ENCODE peak calls at places on chromosome 17, in eight cellular contexts. R is lung, I is cardiac fibroblast, B is pancreas, H is B cell, W is Calu3, N is psoas muscle, Z is IMR-90. D is an unnamed sample.

GRCh38 chr17:35337364-35337763 is 36.1 kb downstream of the SLFN11 start:
- DNase-seq in R (no peak), I (no peak), B (no peak), H (no peak), W (no peak), N (no peak), Z (no peak), D (no peak)

GRCh38 chr17:350706-351435 is 1.7 kb downstream of the RPH3AL start:
- DNase-seq in R (peak; percentile 87), I (peak; percentile 84), B (peak; percentile 67), H (no peak), W (peak; percentile 20), N (peak; percentile 92), Z (no peak), D (no peak)

GRCh38 chr17:61834610-61835009 is 28.7 kb downstream of the BRIP1 start:
- DNase-seq in R (no peak), I (no peak), B (no peak), H (no peak), W (no peak), N (no peak), Z (no peak), D (no peak)

GRCh38 chr17:42135664-42136653 is 13.4 kb downstream of the HSPB9 start:
- DNase-seq in R (peak; percentile 90), I (peak; percentile 82), B (peak; percentile 82), H (no peak), W (peak; percentile 90), N (no peak), Z (peak; percentile 85), D (no peak)

GRCh38 chr17:64081802-64082799 is 47.8 kb downstream of the ERN1 start:
- DNase-seq in R (no peak), I (peak; percentile 65), B (no peak), H (no peak), W (peak; percentile 33), N (no peak), Z (peak; percentile 82), D (no peak)

GRCh38 chr17:82694647-82695046 is 3.9 kb downstream of the RAB40B start:
- DNase-seq in R (no peak), I (no peak), B (no peak), H (no peak), W (no peak), N (no peak), Z (no peak), D (no peak)

GRCh38 chr17:72517413-72518237 is 396.8 kb downstream of the SOX9 start:
- DNase-seq in R (no peak), I (no peak), B (no peak), H (no peak), W (no peak), N (no peak), Z (no peak), D (no peak)

GRCh38 chr17:13600475-13601316 is 1.0 kb downstream of the HS3ST3A1 start:
- DNase-seq in R (no peak), I (peak; percentile 35), B (peak; percentile 59), H (no peak), W (no peak), N (no peak), Z (peak; percentile 25), D (no peak)

GRCh38 chr17:82371333-82372062 is at the start of gene UTS2R:
- DNase-seq in R (no peak), I (no peak), B (peak; percentile 76), H (no peak), W (no peak), N (peak; percentile 54), Z (no peak), D (no peak)

DNA sequence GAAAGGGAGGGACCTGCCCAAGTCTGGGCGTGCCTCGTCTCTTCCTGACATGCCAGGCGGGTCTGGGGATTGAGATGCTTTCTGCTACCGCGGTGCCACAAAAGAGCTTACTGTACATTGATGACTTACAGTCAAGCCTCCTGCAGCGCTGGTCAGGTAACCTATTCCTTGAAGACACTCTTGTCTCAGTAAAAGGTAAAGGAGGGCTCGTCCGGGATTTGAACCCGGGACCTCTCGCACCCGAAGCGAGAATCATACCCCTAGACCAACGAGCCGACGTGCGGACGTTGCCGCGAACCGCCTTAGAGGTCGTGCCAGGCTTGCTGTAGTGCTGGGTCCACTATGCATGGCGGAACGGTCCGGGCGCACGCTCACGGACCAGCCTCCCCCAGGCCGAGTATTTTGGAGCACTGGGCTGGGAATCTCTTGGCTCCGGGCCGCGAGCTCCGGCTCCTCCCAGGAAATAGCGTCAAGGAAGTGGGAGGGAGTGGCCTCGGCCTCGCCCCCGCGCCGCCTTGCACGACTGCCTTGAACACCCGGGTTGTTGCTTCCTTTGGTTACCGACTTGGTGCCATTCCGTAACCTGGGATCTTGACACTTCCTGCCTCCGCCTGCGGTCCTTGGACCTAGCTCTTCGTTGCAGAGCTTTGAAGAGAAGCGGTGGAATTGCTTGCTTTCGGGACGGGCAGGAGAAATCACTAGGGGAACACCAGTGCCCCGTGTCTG is 12.4 kb upstream of the AURKB start:
- DNase-seq in R (peak; percentile 94), I (peak; percentile 98), B (peak; percentile 98), H (peak; percentile 90), W (peak; percentile 88), N (peak; percentile 97), Z (peak; percentile 93), D (peak; percentile 96)
- TF ChIP-seq CTCF in R (no peak), I (no peak), B (no peak), H (no peak), W (no peak), N (no peak), Z (no peak), D (no peak)

GRCh38 chr17:75590314-75590761 is 2.7 kb downstream of the MYO15B start:
- DNase-seq in R (no peak), I (no peak), B (peak; percentile 52), H (no peak), W (no peak), N (no peak), Z (no peak), D (no peak)

GRCh38 chr17:75589017-75589918 is 1.7 kb downstream of the MYO15B start:
- DNase-seq in R (peak; percentile 97), I (peak; percentile 89), B (peak; percentile 100), H (peak; percentile 97), W (peak; percentile 95), N (peak; percentile 98), Z (peak; percentile 64), D (peak; percentile 97)

GRCh38 chr17:75589919-75590303 is 2.3 kb downstream of the MYO15B start:
- DNase-seq in R (no peak), I (no peak), B (peak; percentile 64), H (no peak), W (no peak), N (no peak), Z (no peak), D (no peak)

GRCh38 chr17:75588546-75589016 is 981 bp downstream of the MYO15B start:
- DNase-seq in R (peak; percentile 36), I (no peak), B (peak; percentile 85), H (no peak), W (no peak), N (peak; percentile 72), Z (no peak), D (no peak)

DNA sequence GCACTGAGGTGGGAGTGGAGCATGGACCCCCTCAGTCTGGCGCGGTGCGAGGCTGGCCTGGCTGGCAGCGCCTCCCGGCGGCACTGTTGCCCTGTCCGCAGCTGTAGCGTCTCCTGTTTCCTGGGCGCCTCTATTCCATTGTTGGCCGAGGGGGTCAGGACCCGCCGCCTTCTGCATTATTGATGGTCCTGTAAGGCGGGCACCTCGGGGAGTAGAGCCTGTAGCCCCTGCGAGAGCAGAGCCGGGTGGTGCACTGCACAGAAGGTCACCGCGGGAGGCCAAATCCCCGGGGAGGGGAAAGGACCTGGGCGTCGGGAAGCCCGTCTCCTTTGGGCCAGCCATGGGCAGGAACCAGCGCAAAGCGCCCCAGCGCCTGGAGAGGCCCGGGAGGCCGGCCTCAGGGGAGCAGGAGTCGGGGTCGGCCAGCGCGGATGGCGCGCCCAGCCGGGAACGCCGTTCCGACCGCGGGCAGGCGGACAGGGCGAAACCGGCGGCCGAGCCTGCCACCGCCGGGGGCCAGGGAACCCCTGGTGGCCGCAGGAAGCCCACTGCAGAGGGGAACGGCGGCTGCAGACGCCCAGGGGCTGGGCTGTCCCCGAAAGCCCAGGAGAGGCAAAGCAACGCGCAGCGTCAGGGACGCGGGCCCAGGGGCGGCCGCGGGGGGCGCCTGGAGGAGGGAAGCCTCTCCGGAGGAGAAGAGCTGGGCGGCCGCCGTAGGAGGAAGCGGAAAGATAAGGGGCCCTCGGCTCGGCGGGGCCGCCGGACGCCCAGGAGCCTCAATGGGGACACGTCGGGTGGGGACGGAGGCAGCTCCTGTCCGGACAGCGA is at the start of gene MYO15B:
- DNase-seq in R (peak; percentile 67), I (peak; percentile 12), B (peak; percentile 76), H (peak; percentile 80), W (peak; percentile 70), N (peak; percentile 78), Z (no peak), D (no peak)
- TF ChIP-seq CTCF in R (peak; percentile 26), I (peak; percentile 5), B (no peak), H (no peak), W (peak; percentile 48), N (peak; percentile 17), Z (no peak), D (peak; percentile 9)

GRCh38 chr17:14866266-14866665 is 398.9 kb downstream of the PMP22 start:
- DNase-seq in R (no peak), I (no peak), B (no peak), H (no peak), W (no peak), N (no peak), Z (peak; percentile 24), D (no peak)

GRCh38 chr17:14873996-14874395 is 391.1 kb downstream of the PMP22 start:
- DNase-seq in R (no peak), I (no peak), B (no peak), H (no peak), W (no peak), N (no peak), Z (no peak), D (no peak)

GRCh38 chr17:14875557-14876412 is 389.3 kb downstream of the PMP22 start:
- DNase-seq in R (no peak), I (no peak), B (no peak), H (no peak), W (peak; percentile 7), N (no peak), Z (no peak), D (no peak)

GRCh38 chr17:14873540-14873939 is 391.6 kb downstream of the PMP22 start:
- DNase-seq in R (no peak), I (no peak), B (no peak), H (no peak), W (no peak), N (no peak), Z (no peak), D (no peak)

DNA sequence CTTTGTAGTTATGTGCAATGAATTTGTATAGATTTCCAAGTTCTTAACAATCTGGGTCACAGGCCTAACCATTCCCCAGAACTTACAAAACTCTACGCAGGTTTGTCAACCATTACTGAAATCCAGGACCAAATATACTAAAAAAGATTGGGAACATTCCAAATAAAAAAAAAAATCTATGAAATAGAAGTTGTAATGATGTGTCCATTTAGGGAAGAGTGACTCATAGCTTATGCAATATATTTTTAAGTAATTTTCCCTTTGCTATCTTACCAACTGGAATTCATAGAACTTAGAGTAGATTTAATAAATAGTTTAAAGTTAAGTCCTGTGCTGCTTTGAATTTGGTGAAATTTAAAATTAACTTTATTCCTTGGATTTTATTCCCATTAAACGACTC is 393.2 kb downstream of the PMP22 start:
- DNase-seq in R (no peak), I (peak; percentile 59), B (no peak), H (no peak), W (no peak), N (no peak), Z (peak; percentile 69), D (no peak)
- TF ChIP-seq CTCF in R (no peak), I (no peak), B (no peak), H (no peak), W (no peak), N (no peak), Z (no peak), D (no peak)

GRCh38 chr17:60573139-60573975 is 26.6 kb upstream of the PPM1D start:
- DNase-seq in R (no peak), I (peak; percentile 90), B (no peak), H (no peak), W (no peak), N (no peak), Z (peak; percentile 74), D (no peak)
- TF ChIP-seq CTCF in R (no peak), I (no peak), B (no peak), H (no peak), W (no peak), N (no peak), Z (peak; percentile 26), D (no peak)